ENCODE peak calls at places on chromosomes 6 and 20, in nine cellular contexts. L is adipocyte; E is left ventricle myocardium inferior; U is epithelial cell of esophagus; P is AG08396; J is A172; V is HEK293T; C is stimulated activated CD4-positive, alpha-beta T cell treated with anti-CD3 and anti-CD28 coated beads, Interleukin-12 subunit alpha, Interleukin-12 subunit beta, amount 100 ng/mL, for 4 hours; T is fibroblast of lung. B is an unnamed sample.

GRCh38 chr20:3660262-3661059 is 2.7 kb downstream of the GFRA4 start:
- DNase-seq in V (no peak), E (no peak), T (no peak), C (no peak), P (no peak), U (no peak), L (no peak), J (no peak), B (no peak)

GRCh38 chr20:50801747-50802125 is 6.9 kb downstream of the BCAS4 start:
- DNase-seq in L (no peak), T (no peak), E (no peak), U (no peak), V (no peak), C (no peak), J (no peak), P (no peak), B (no peak)

GRCh38 chr6:52537001-52537753 is 39.7 kb downstream of the TRAM2 start:
- DNase-seq in U (peak), E (no peak), J (peak), P (no peak), T (no peak), C (no peak), L (no peak), V (no peak), B (no peak)

GRCh38 chr20:63029358-63030121 is 22.8 kb upstream of the BHLHE23 start:
- DNase-seq in L (no peak), U (no peak), J (peak), P (no peak), C (no peak), T (no peak), V (no peak), E (peak), B (no peak)

GRCh38 chr6:169799474-169799926 is 48.1 kb downstream of the ERMARD start:
- DNase-seq in C (no peak), P (no peak), L (no peak), J (no peak), T (no peak), U (no peak), E (no peak), V (no peak), B (no peak)

GRCh38 chr20:36217226-36217625 is 19.1 kb upstream of the AAR2 start:
- DNase-seq in L (no peak), U (peak), C (no peak), P (no peak), E (no peak), V (peak), J (no peak), T (no peak), B (no peak)

GRCh38 chr20:49742948-49743347 is 29.3 kb upstream of the B4GALT5 start:
- DNase-seq in J (no peak), T (no peak), V (no peak), P (no peak), C (no peak), L (no peak), E (no peak), U (peak), B (no peak)

GRCh38 chr6:35213824-35214756 is at the start of gene SCUBE3:
- DNase-seq in C (no peak), L (peak), V (peak), P (peak), J (peak), T (peak), E (peak), U (peak), B (no peak)

GRCh38 chr20:19453781-19454310 is 241.4 kb downstream of the SLC24A3 start:
- DNase-seq in P (no peak), L (no peak), C (no peak), U (no peak), E (no peak), T (no peak), J (no peak), V (no peak), B (no peak)

GRCh38 chr6:111770263-111771083 is 102.8 kb downstream of the FYN start:
- DNase-seq in U (no peak), P (no peak), L (no peak), V (no peak), C (no peak), J (no peak), T (no peak), E (no peak), B (no peak)

GRCh38 chr20:36591281-36591680 is 14.3 kb upstream of the RAB5IF start:
- DNase-seq in J (no peak), T (no peak), L (no peak), C (no peak), U (no peak), V (no peak), P (no peak), E (no peak), B (no peak)

GRCh38 chr20:11791316-11792228 is 126.1 kb upstream of the BTBD3 start:
- DNase-seq in U (peak), V (peak), L (no peak), C (no peak), J (peak), E (no peak), P (no peak), T (no peak), B (no peak)

GRCh38 chr20:13430346-13431002 is 208.3 kb downstream of the TASP1 start:
- DNase-seq in J (peak), V (no peak), C (no peak), E (no peak), U (peak), P (no peak), L (no peak), T (no peak), B (no peak)

GRCh38 chr6:169831450-169832246 is 80.2 kb downstream of the ERMARD start:
- DNase-seq in P (peak), C (peak), V (peak), E (peak), T (peak), U (peak), L (peak), J (peak), B (peak)

GRCh38 chr6:163249651-163250101 is 164.8 kb upstream of the QKI start:
- DNase-seq in E (no peak), J (peak), C (no peak), L (no peak), V (no peak), P (no peak), T (no peak), U (no peak), B (no peak)

GRCh38 chr20:10673831-10674683 is at the start of gene JAG1:
- DNase-seq in C (no peak), J (peak), E (peak), T (peak), P (peak), L (peak), V (peak), U (peak), B (peak)

GRCh38 chr6:6006428-6007310 is at the start of gene NRN1:
- DNase-seq in U (no peak), P (peak), L (no peak), T (no peak), E (no peak), C (no peak), J (peak), V (peak), B (no peak)

GRCh38 chr6:68239034-68239433 is 396.0 kb upstream of the ADGRB3 start:
- DNase-seq in L (no peak), T (no peak), C (no peak), P (no peak), J (no peak), U (no peak), V (no peak), E (no peak), B (no peak)

GRCh38 chr20:21529863-21530262 is 16.0 kb upstream of the NKX2-2 start:
- DNase-seq in J (peak), P (no peak), V (peak), U (no peak), T (no peak), L (no peak), E (no peak), C (no peak), B (no peak)

GRCh38 chr6:142802124-142802523 is 142.9 kb downstream of the HIVEP2 start:
- DNase-seq in L (peak), P (peak), U (peak), E (no peak), T (peak), J (peak), C (peak), V (no peak), B (no peak)

GRCh38 chr6:33651403-33651802 is 30.3 kb downstream of the ITPR3 start:
- DNase-seq in E (no peak), C (no peak), J (no peak), V (no peak), U (no peak), T (no peak), P (no peak), L (no peak), B (no peak)

GRCh38 chr6:47360388-47360787 is 50.7 kb upstream of the TNFRSF21 start:
- DNase-seq in P (no peak), C (no peak), L (no peak), U (no peak), E (no peak), T (no peak), V (no peak), J (no peak), B (no peak)

GRCh38 chr20:41072099-41072798 is 43.6 kb downstream of the TOP1 start:
- DNase-seq in L (peak), J (peak), T (peak), V (no peak), U (peak), C (no peak), E (no peak), P (peak), B (no peak)

GRCh38 chr6:15504040-15504491 is 158.8 kb downstream of the DTNBP1 start:
- DNase-seq in L (no peak), P (no peak), J (no peak), E (peak), U (no peak), C (no peak), V (no peak), T (peak), B (peak)

GRCh38 chr20:35129647-35130069 is 17.5 kb downstream of the EDEM2 start:
- DNase-seq in T (peak), E (no peak), U (peak), J (peak), C (no peak), P (no peak), V (no peak), L (no peak), B (no peak)

GRCh38 chr6:30795549-30796293 is 51.4 kb upstream of the IER3 start:
- DNase-seq in L (no peak), U (peak), E (no peak), C (no peak), P (no peak), J (no peak), T (no peak), V (no peak), B (no peak)

B was measured in right atrium auricular region.